ENCODE peak calls at places on chromosomes 6 and 20, in five cellular contexts. E is PC-9, H is astrocyte of the spinal cord, P is NB4, S is AG04449. M is an unnamed sample.

GRCh38 chr6:105370316-105370715 is 32.6 kb downstream of the PREP start:
- DNase-seq in E (no peak), H (no peak), P (no peak), S (no peak), M (peak)

GRCh38 chr6:34546551-34547321 is 9.4 kb downstream of the SPDEF start:
- DNase-seq in E (peak), H (no peak), P (no peak), S (no peak), M (peak)

GRCh38 chr6:143912671-143913070 is 48.4 kb downstream of the ZC2HC1B start:
- DNase-seq in E (no peak), H (no peak), P (no peak), S (no peak), M (no peak)

GRCh38 chr6:36636283-36636682 is 42.1 kb downstream of the SRSF3 start:
- DNase-seq in E (no peak), H (no peak), P (no peak), S (no peak), M (no peak)

GRCh38 chr6:159170999-159171712 is 2.0 kb downstream of the FNDC1 start:
- DNase-seq in E (no peak), H (peak), P (no peak), S (no peak), M (no peak)

GRCh38 chr6:5078121-5078695 is 6.9 kb upstream of the PPP1R3G start:
- DNase-seq in E (no peak), H (no peak), P (peak), S (no peak), M (no peak)

GRCh38 chr6:170152989-170153388 is 137.9 kb downstream of the DLL1 start:
- DNase-seq in E (peak), H (peak), P (peak), S (no peak), M (no peak)

GRCh38 chr6:2793491-2794151 is 28.4 kb downstream of the WRNIP1 start:
- DNase-seq in E (no peak), H (peak), P (peak), S (no peak), M (no peak)

GRCh38 chr6:122580731-122581130 is 29.5 kb upstream of the PKIB start:
- DNase-seq in E (no peak), H (no peak), P (peak), S (no peak), M (no peak)

GRCh38 chr20:25081065-25081729 is 744 bp downstream of the VSX1 start:
- DNase-seq in E (no peak), H (no peak), P (peak), S (no peak), M (peak)

GRCh38 chr6:12967686-12968085 is 251.1 kb downstream of the PHACTR1 start:
- DNase-seq in E (no peak), H (no peak), P (peak), S (no peak), M (no peak)

GRCh38 chr6:147873826-147874225 is 365.3 kb downstream of the SAMD5 start:
- DNase-seq in E (no peak), H (peak), P (no peak), S (peak), M (no peak)

GRCh38 chr6:115896538-115897129 is 164.1 kb downstream of the FRK start:
- DNase-seq in E (no peak), H (peak), P (peak), S (no peak), M (no peak)

GRCh38 chr6:38640216-38640909 is 634 bp upstream of the BTBD9 start:
- DNase-seq in E (no peak), H (no peak), P (no peak), S (no peak), M (peak)

GRCh38 chr6:19697744-19698290 is 139.4 kb upstream of the ID4 start:
- DNase-seq in E (no peak), H (peak), P (peak), S (peak), M (no peak)

GRCh38 chr20:13099676-13100075 is 90.9 kb downstream of the SPTLC3 start:
- DNase-seq in E (peak), H (no peak), P (no peak), S (no peak), M (no peak)

GRCh38 chr6:8269856-8270454 is 165.4 kb downstream of the SLC35B3 start:
- DNase-seq in E (no peak), H (no peak), P (no peak), S (no peak), M (no peak)

GRCh38 chr20:54272901-54273488 is 65.1 kb downstream of the PFDN4 start:
- DNase-seq in E (no peak), H (no peak), P (no peak), S (no peak), M (no peak)

GRCh38 chr6:167699141-167700036 is 127.3 kb upstream of the AFDN start:
- DNase-seq in E (no peak), H (peak), P (peak), S (no peak), M (peak)

GRCh38 chr6:43468240-43468639 is 9.1 kb upstream of the TJAP1 start:
- DNase-seq in E (no peak), H (no peak), P (no peak), S (no peak), M (no peak)

GRCh38 chr20:45433316-45433715 is 17.4 kb downstream of the PIGT start:
- DNase-seq in E (peak), H (peak), P (no peak), S (no peak), M (peak)

GRCh38 chr6:25138697-25139051 is 140.5 kb upstream of the CARMIL1 start:
- DNase-seq in E (no peak), H (peak), P (peak), S (no peak), M (no peak)

GRCh38 chr6:134707342-134707982 is 242.4 kb downstream of the ALDH8A1 start:
- DNase-seq in E (peak), H (peak), P (peak), S (no peak), M (no peak)

GRCh38 chr20:42739692-42740091 is 450.0 kb downstream of the PTPRT start:
- DNase-seq in E (no peak), H (no peak), P (no peak), S (no peak), M (no peak)

GRCh38 chr20:542777-543368 is 717 bp downstream of the CSNK2A1 start:
- DNase-seq in E (peak), H (no peak), P (peak), S (no peak), M (peak)

GRCh38 chr6:167934426-167934864 is 63.0 kb upstream of the KIF25 start:
- DNase-seq in E (no peak), H (no peak), P (no peak), S (no peak), M (peak)

GRCh38 chr6:107670792-107671199 is 153.3 kb downstream of the SCML4 start:
- DNase-seq in E (no peak), H (no peak), P (peak), S (no peak), M (peak)

GRCh38 chr6:56803594-56803993 is 151.3 kb upstream of the BEND6 start:
- DNase-seq in E (peak), H (peak), P (no peak), S (no peak), M (no peak)

GRCh38 chr20:62303049-62303326 is 191 bp downstream of the ADRM1 start:
- DNase-seq in E (no peak), H (no peak), P (no peak), S (no peak), M (no peak)
- H3K4me3 ChIP-seq in E (peak), H (peak), P (peak), S (peak), M (peak)

GRCh38 chr20:32142991-32143390 is 33.5 kb downstream of the TM9SF4 start:
- DNase-seq in E (no peak), H (no peak), P (no peak), S (no peak), M (no peak)

GRCh38 chr20:32141465-32141980 is 32.0 kb downstream of the TM9SF4 start:
- DNase-seq in E (no peak), H (no peak), P (no peak), S (no peak), M (no peak)

GRCh38 chr20:32138921-32139320 is 29.4 kb downstream of the TM9SF4 start:
- DNase-seq in E (no peak), H (no peak), P (no peak), S (no peak), M (no peak)

GRCh38 chr20:32139947-32140346 is 30.4 kb downstream of the TM9SF4 start:
- DNase-seq in E (no peak), H (no peak), P (no peak), S (no peak), M (no peak)

GRCh38 chr20:32140603-32141002 is 31.1 kb downstream of the TM9SF4 start:
- DNase-seq in E (no peak), H (no peak), P (no peak), S (no peak), M (no peak)
- H3K4me3 ChIP-seq in E (no peak), H (no peak), P (no peak), S (no peak), M (no peak)

DNA sequence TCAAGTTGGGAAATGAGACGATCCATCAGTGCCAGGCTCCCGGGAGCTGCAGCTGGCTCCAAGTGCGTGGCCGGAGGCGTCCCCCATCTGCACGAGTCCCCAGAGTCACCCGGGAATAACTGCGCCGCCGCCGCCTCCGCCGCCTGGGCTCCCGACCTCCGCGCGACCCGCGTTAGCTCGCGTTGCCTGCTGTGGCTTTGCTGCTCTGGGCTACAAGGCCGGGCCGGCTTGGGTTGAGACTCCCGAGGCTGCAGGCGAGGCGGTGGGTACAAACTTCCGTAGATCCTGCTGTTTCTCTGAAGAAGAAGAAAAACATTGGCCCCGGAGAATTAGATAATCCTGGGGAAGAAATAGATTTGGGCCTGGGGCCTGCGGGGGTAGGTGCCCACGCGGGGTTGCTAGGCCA is 7.4 kb upstream of the LAMP5 start:
- DNase-seq in E (no peak), H (no peak), P (no peak), S (no peak), M (no peak)
- H3K4me3 ChIP-seq in E (no peak), H (no peak), P (no peak), S (no peak), M (no peak)

GRCh38 chr6:89297695-89298351 is 17.3 kb downstream of the GABRR2 start:
- DNase-seq in E (peak), H (peak), P (peak), S (peak), M (no peak)
- H3K4me3 ChIP-seq in E (peak), H (no peak), P (peak), S (no peak), M (no peak)

GRCh38 chr20:51696304-51697118 is 71.7 kb downstream of the ATP9A start:
- DNase-seq in E (no peak), H (peak), P (no peak), S (no peak), M (no peak)
- H3K4me3 ChIP-seq in E (no peak), H (no peak), P (no peak), S (no peak), M (no peak)

GRCh38 chr20:35432430-35432735 is 5.6 kb downstream of the GDF5 start:
- DNase-seq in E (no peak), H (no peak), P (no peak), S (no peak), M (no peak)

GRCh38 chr20:35437599-35437998 is 429 bp downstream of the GDF5 start:
- DNase-seq in E (no peak), H (no peak), P (no peak), S (no peak), M (no peak)

GRCh38 chr20:35434085-35435005 is 3.7 kb downstream of the GDF5 start:
- DNase-seq in E (no peak), H (no peak), P (no peak), S (no peak), M (no peak)

GRCh38 chr20:35433337-35433736 is 4.7 kb downstream of the GDF5 start:
- DNase-seq in E (no peak), H (no peak), P (no peak), S (no peak), M (no peak)

GRCh38 chr20:35436175-35436568 is 1.9 kb downstream of the GDF5 start:
- DNase-seq in E (no peak), H (no peak), P (no peak), S (no peak), M (no peak)
- H3K4me3 ChIP-seq in E (no peak), H (peak), P (no peak), S (peak), M (no peak)

GRCh38 chr6:117449549-117450439 is 24.1 kb upstream of the ROS1 start:
- DNase-seq in E (peak), H (peak), P (peak), S (no peak), M (peak)
- H3K4me3 ChIP-seq in E (no peak), H (no peak), P (no peak), S (no peak), M (no peak)

GRCh38 chr20:58017237-58017969 is 211.1 kb downstream of the ANKRD60 start:
- DNase-seq in E (peak), H (peak), P (peak), S (peak), M (peak)

GRCh38 chr20:58016779-58017178 is 211.7 kb downstream of the ANKRD60 start:
- DNase-seq in E (no peak), H (no peak), P (no peak), S (no peak), M (no peak)

GRCh38 chr20:58012731-58013510 is 215.5 kb downstream of the ANKRD60 start:
- DNase-seq in E (no peak), H (peak), P (no peak), S (no peak), M (no peak)

GRCh38 chr20:58011947-58012610 is 216.4 kb downstream of the ANKRD60 start:
- DNase-seq in E (no peak), H (no peak), P (no peak), S (no peak), M (no peak)

GRCh38 chr20:58014628-58015315 is 213.7 kb downstream of the ANKRD60 start:
- DNase-seq in E (no peak), H (peak), P (no peak), S (no peak), M (no peak)
- H3K4me3 ChIP-seq in E (no peak), H (no peak), P (no peak), S (no peak), M (no peak)

DNA sequence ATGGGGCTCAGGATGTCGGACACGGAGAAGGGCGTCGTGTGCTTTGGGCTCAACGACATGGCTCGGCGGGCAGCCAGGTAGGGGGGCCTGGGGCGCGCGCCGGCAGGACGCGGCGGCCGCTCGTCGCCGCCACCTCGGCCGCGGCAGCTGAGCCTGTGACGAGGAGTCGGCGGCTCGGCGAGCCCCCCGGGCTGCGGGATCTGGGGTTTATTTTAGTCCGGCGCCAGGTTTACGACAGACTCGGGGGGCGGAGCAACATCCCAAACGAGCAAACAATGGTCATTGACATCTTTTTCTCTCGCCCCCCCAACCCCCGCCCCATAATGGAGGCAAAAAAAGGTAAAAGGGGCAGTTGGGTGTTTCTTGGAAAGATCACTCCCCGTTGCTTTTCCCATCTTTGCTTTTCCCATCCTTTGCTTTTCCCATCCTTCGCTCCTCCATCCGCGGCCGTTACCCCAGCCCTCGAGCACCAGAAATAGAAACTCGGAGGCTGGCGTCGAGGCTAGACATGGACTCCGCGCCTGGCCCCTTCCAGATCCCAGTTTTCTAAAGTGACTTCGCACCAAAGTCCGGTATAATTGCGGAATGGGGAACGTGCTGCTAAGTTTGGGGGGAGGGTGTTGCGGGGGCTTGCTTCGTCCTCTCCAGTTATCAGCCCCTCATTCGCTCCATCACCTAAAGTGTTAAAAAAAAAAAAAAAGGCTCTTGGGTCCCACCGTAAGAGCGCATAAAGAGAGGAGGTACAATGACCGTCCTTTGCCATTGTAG is at the start of gene NKX2-4:
- DNase-seq in E (no peak), H (no peak), P (no peak), S (no peak), M (peak)
- H3K4me3 ChIP-seq in E (no peak), H (no peak), P (no peak), S (no peak), M (peak)

DNA sequence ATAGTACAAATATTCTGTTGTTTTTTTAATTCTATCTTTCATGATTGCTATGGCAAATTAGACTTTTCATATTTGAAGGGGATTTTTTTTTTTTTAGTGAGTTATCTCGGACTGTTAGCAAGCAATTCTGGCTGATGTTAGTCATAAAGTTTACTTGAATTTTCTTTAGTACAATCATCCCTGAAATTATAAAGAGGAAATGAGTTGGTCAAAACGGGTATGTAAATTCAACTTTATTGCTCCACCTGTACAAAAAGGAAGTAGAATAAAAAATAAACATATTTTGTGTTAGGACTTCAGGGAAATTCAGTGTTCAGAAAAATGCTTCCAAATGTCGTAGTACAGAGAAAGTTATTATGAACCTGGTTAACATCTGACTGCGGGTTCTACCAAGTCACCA is 40.3 kb downstream of the PPP1R14C start:
- DNase-seq in E (no peak), H (no peak), P (no peak), S (no peak), M (no peak)
- H3K4me3 ChIP-seq in E (no peak), H (no peak), P (no peak), S (no peak), M (no peak)

M was measured in testis.